ENCODE peak calls at places on chromosomes 5 and 9, in five cellular contexts. R is EL, C is GM12865, J is RWPE1, S is T1000. L is an unnamed sample.
A peak's percentile ranks its signal among the peaks of the same experiment; 100 is the strongest.

GRCh38 chr9:29311221-29311620 is 1737.9 kb upstream of the C9orf72 start:
- DNase-seq in R (peak; percentile 50), C (no peak), J (no peak), S (no peak), L (no peak)

GRCh38 chr5:107696071-107696470 is 25.3 kb upstream of the EFNA5 start:
- DNase-seq in R (no peak), C (no peak), J (no peak), S (no peak), L (no peak)

GRCh38 chr5:143205386-143205785 is 198.1 kb downstream of the NR3C1 start:
- DNase-seq in R (peak; percentile 94), C (peak; percentile 57), J (peak; percentile 94), S (no peak), L (peak; percentile 89)

GRCh38 chr9:130823435-130823834 is 11.6 kb upstream of the ABL1 start:
- DNase-seq in R (peak; percentile 34), C (no peak), J (no peak), S (no peak), L (no peak)

GRCh38 chr9:134371731-134372130 is 45.5 kb downstream of the RXRA start:
- DNase-seq in R (no peak), C (no peak), J (peak; percentile 98), S (no peak), L (no peak)

GRCh38 chr9:94783121-94783664 is 56.7 kb downstream of the AOPEP start:
- DNase-seq in R (peak; percentile 92), C (peak; percentile 64), J (peak; percentile 93), S (peak; percentile 94), L (peak; percentile 92)

GRCh38 chr5:140273401-140273877 is 29.5 kb downstream of the PFDN1 start:
- DNase-seq in R (no peak), C (no peak), J (no peak), S (no peak), L (no peak)

GRCh38 chr5:13278148-13278547 is 666.3 kb downstream of the DNAH5 start:
- DNase-seq in R (no peak), C (no peak), J (no peak), S (no peak), L (no peak)

GRCh38 chr9:120264528-120264927 is 315.4 kb downstream of the CDK5RAP2 start:
- DNase-seq in R (no peak), C (no peak), J (no peak), S (no peak), L (no peak)

GRCh38 chr5:154312571-154312970 is 122.0 kb downstream of the GALNT10 start:
- DNase-seq in R (peak; percentile 28), C (no peak), J (peak; percentile 30), S (no peak), L (peak; percentile 18)

GRCh38 chr9:109537288-109537687 is 39.2 kb upstream of the PTPN3 start:
- DNase-seq in R (no peak), C (no peak), J (peak; percentile 77), S (no peak), L (no peak)

GRCh38 chr5:83472213-83472507 is 616 bp downstream of the VCAN start:
- DNase-seq in R (no peak), C (no peak), J (no peak), S (no peak), L (no peak)

GRCh38 chr5:120228262-120229031 is 235.7 kb upstream of the PRR16 start:
- DNase-seq in R (no peak), C (peak; percentile 10), J (no peak), S (no peak), L (no peak)

GRCh38 chr5:68529581-68529980 is 314.0 kb downstream of the PIK3R1 start:
- DNase-seq in R (peak; percentile 67), C (no peak), J (no peak), S (no peak), L (no peak)

GRCh38 chr5:56311306-56311904 is 78.3 kb upstream of the ANKRD55 start:
- DNase-seq in R (no peak), C (no peak), J (no peak), S (no peak), L (no peak)

L was measured in amniotic stem cell.